ENCODE peak calls at places on chromosomes 12 and 14, in five cellular contexts. O is thoracic aorta, X is tibial nerve, A is uterus, Q is DND-41. S is an unnamed sample.

GRCh38 chr14:91307652-91308051 is 63.1 kb upstream of the GPR68 start:
- DNase-seq in A (no peak), X (no peak), Q (no peak), O (no peak), S (no peak)

GRCh38 chr14:75715926-75716780 is 55.1 kb downstream of the TTLL5 start:
- DNase-seq in X (no peak), A (no peak), Q (no peak), O (no peak), S (peak)

GRCh38 chr12:58364389-58365086 is 423.2 kb downstream of the ATP23 start:
- DNase-seq in A (no peak), X (no peak), O (no peak), Q (no peak), S (peak)

GRCh38 chr12:6788972-6789905 is at the start of gene CD4:
- DNase-seq in O (no peak), X (no peak), A (no peak), Q (peak), S (no peak)

GRCh38 chr14:79584679-79585078 is 626.6 kb downstream of the DIO2 start:
- DNase-seq in Q (no peak), O (no peak), X (no peak), A (no peak), S (peak)

GRCh38 chr14:33737446-33737845 is 213.4 kb downstream of the EGLN3 start:
- DNase-seq in Q (no peak), A (no peak), O (no peak), X (no peak), S (peak)

GRCh38 chr14:21047378-21047781 is 5.2 kb downstream of the RNASE7 start:
- DNase-seq in A (no peak), O (no peak), X (no peak), Q (no peak), S (no peak)

GRCh38 chr12:77060136-77060882 is 5.1 kb downstream of the E2F7 start:
- DNase-seq in Q (no peak), A (no peak), O (no peak), X (no peak), S (no peak)

GRCh38 chr14:92224348-92224954 is 98.5 kb upstream of the SLC24A4 start:
- DNase-seq in X (no peak), O (no peak), A (no peak), Q (no peak), S (peak)

GRCh38 chr14:73049428-73049827 is 8.9 kb upstream of the RBM25 start:
- DNase-seq in A (no peak), Q (no peak), O (no peak), X (no peak), S (peak)

GRCh38 chr12:120258323-120258896 is 7.1 kb downstream of the PXN start:
- DNase-seq in X (no peak), O (no peak), Q (no peak), A (no peak), S (no peak)

GRCh38 chr12:2845280-2845679 is 10.4 kb upstream of the NRIP2 start:
- DNase-seq in Q (no peak), X (no peak), O (no peak), A (peak), S (peak)

GRCh38 chr12:19440916-19441315 is 1.6 kb downstream of the AEBP2 start:
- DNase-seq in O (no peak), A (no peak), Q (no peak), X (no peak), S (no peak)

GRCh38 chr12:20520572-20520971 is 152.2 kb downstream of the PDE3A start:
- DNase-seq in Q (no peak), O (no peak), X (no peak), A (no peak), S (no peak)

GRCh38 chr12:115916910-115917668 is 360.4 kb downstream of the MED13L start:
- DNase-seq in A (peak), X (peak), O (no peak), Q (peak), S (peak)

GRCh38 chr12:112025808-112026375 is 12.7 kb downstream of the ERP29 start:
- DNase-seq in X (no peak), A (no peak), Q (no peak), O (no peak), S (no peak)

GRCh38 chr12:6684609-6685008 is 4.6 kb downstream of the ZNF384 start:
- DNase-seq in X (peak), O (no peak), Q (peak), A (no peak), S (peak)

GRCh38 chr12:105713901-105714300 is 383.4 kb downstream of the C12orf75 start:
- DNase-seq in O (no peak), X (no peak), Q (no peak), A (no peak), S (no peak)

GRCh38 chr14:92315050-92315785 is 7.7 kb upstream of the SLC24A4 start:
- DNase-seq in X (no peak), A (no peak), Q (no peak), O (no peak), S (no peak)

GRCh38 chr12:119266963-119267362 is 67.6 kb upstream of the CCDC60 start:
- DNase-seq in O (no peak), X (no peak), Q (no peak), A (no peak), S (no peak)

GRCh38 chr14:52369305-52369781 is 55.2 kb downstream of the PTGER2 start:
- DNase-seq in Q (no peak), A (no peak), O (no peak), X (peak), S (peak)

GRCh38 chr12:129911437-129912049 is 7.7 kb upstream of the TMEM132D start:
- DNase-seq in X (no peak), A (no peak), O (no peak), Q (peak), S (no peak)
- TF ChIP-seq CTCF in X (peak), A (peak), O (no peak), Q (peak), S (peak)

DNA sequence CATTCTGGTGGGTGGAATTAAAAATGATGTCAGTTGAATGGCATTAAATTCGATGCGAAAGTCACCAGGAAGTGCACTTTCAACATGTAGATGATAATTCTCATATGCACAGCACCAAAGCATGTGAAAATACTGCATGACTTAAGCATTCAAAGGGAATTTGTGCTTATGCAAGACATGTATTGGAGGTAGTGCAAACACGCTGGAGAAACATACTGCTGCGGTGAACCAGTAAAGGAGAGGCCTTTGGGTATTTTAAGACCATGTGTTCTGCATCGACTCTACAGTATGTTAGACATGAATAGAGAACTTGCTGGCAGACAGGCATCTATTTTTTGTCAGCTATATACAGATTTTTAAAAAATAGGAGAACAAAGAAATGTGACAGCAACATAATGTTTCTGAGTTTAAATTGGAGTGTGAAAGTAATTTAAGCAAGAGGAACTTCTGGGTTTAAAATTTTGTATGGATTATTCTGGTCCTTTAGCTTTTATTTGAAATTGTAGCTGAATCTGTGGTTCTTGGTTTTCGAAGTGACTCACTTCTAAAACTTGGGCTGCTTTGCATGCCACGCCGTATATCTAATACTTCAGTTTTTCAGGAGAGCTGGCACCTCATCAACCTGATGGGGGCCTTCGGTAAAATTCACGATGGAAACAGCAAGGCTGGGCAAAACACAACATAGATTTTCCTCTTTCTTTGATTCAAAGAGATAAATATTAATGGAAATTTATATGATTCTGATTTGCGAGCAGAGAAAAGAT is 408.7 kb downstream of the APAF1 start:
- DNase-seq in Q (no peak), X (no peak), A (no peak), O (no peak), S (no peak)
- H3K4me3 ChIP-seq in Q (no peak), X (no peak), A (no peak), O (no peak), S (no peak)

GRCh38 chr12:102539651-102540553 is 59.5 kb upstream of the IGF1 start:
- DNase-seq in O (no peak), A (no peak), Q (no peak), X (no peak), S (peak)
- TF ChIP-seq CTCF in O (no peak), A (no peak), Q (no peak), X (no peak), S (no peak)

GRCh38 chr12:95837240-95838038 is 21.3 kb upstream of the SNRPF start:
- DNase-seq in X (no peak), O (no peak), A (no peak), Q (no peak), S (peak)
- H3K4me3 ChIP-seq in X (peak), O (no peak), A (no peak), Q (no peak), S (peak)

GRCh38 chr14:59020382-59020781 is 168.1 kb upstream of the DAAM1 start:
- DNase-seq in X (peak), Q (no peak), O (no peak), A (no peak), S (peak)
- TF ChIP-seq CTCF in X (peak), Q (peak), O (no peak), A (no peak), S (peak)

DNA sequence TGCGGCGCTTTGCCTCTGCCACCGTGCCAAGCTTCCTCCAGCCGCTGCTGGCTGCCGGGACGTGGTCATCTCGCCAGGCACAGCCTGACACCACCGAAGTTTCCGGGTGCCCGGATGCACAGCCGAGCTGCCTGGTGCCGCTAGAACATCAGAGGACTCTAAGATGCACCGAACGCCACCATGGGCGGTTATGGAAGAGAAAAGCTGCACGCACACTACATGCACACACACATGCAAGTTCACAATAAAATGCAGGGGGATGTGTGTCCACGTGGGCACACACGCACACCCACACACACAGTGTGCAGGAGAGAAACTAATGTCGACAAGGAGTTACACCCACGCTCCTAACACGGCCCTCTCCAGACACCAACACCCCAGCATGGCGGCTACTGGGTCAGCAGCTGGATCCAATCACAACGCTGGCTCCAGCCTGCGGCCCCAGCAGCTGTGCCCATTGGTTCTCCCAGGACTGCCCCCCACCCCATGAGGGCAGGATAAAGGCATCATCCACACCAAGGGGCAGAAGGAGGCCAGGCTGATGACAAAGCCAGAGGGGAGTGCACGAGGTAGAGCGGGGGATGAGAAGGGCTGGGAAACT is 82.7 kb downstream of the BCL11B start:
- DNase-seq in O (no peak), A (no peak), Q (no peak), X (no peak), S (no peak)
- H3K4me3 ChIP-seq in O (no peak), A (no peak), Q (no peak), X (no peak), S (peak)

GRCh38 chr12:109910969-109911348 is 10.9 kb downstream of the TCHP start:
- DNase-seq in O (no peak), A (no peak), Q (peak), X (no peak), S (no peak)
- TF ChIP-seq CTCF in O (no peak), A (no peak), Q (peak), X (no peak), S (peak)